ENCODE peak calls at places on chromosomes 1 and 21, in seven cellular contexts. I, Q, Y, N, S, P and B are unnamed samples.

GRCh38 chr1:182283746-182284544 is 107.6 kb downstream of the GLUL start:
- DNase-seq in S (no peak), Y (no peak), P (no peak), Q (no peak), I (no peak), N (no peak), B (no peak)

GRCh38 chr1:163980391-163980790 is 578.6 kb upstream of the PBX1 start:
- DNase-seq in I (no peak), Q (no peak), S (no peak), N (no peak), P (no peak), Y (no peak), B (no peak)

GRCh38 chr1:202279806-202280205 is 61.9 kb downstream of the UBE2T start:
- DNase-seq in N (no peak), S (no peak), Q (no peak), Y (no peak), I (no peak), P (no peak), B (no peak)

GRCh38 chr1:15934211-15935055 is 41.5 kb downstream of the ZBTB17 start:
- DNase-seq in S (no peak), Q (no peak), I (no peak), N (no peak), Y (peak), P (peak), B (no peak)

GRCh38 chr1:40633563-40634376 is 31.7 kb downstream of the RIMS3 start:
- DNase-seq in N (peak), I (no peak), S (peak), Q (no peak), P (peak), Y (no peak), B (no peak)

GRCh38 chr1:180909462-180909976 is 3.2 kb upstream of the KIAA1614 start:
- DNase-seq in N (no peak), Y (no peak), I (peak), Q (no peak), S (no peak), P (no peak), B (no peak)

GRCh38 chr1:83958704-83959103 is 40.2 kb downstream of the TTLL7 start:
- DNase-seq in Y (no peak), P (no peak), Q (no peak), I (no peak), S (no peak), N (no peak), B (no peak)

GRCh38 chr1:29391362-29391880 is 155.1 kb downstream of the PTPRU start:
- DNase-seq in P (no peak), Q (no peak), Y (no peak), S (no peak), I (peak), N (no peak), B (no peak)

GRCh38 chr1:218351617-218352438 is 6.7 kb downstream of the TGFB2 start:
- DNase-seq in Q (peak), N (no peak), P (no peak), Y (no peak), I (peak), S (no peak), B (no peak)

GRCh38 chr1:1600861-1601563 is 1.1 kb upstream of the FNDC10 start:
- DNase-seq in I (no peak), S (no peak), Q (no peak), P (no peak), Y (no peak), N (no peak), B (no peak)

GRCh38 chr1:207077470-207078377 is 10.9 kb upstream of the C4BPB start:
- DNase-seq in S (no peak), N (peak), I (peak), Q (peak), P (no peak), Y (no peak), B (peak)

GRCh38 chr1:3068400-3069361 is at the start of gene PRDM16:
- DNase-seq in P (peak), N (no peak), I (peak), S (peak), Q (peak), Y (no peak), B (no peak)

GRCh38 chr1:112646225-112646624 is 26.6 kb downstream of the CAPZA1 start:
- DNase-seq in Q (no peak), Y (no peak), I (no peak), N (no peak), P (no peak), S (no peak), B (no peak)

GRCh38 chr1:162561616-162562451 is at the start of gene UAP1:
- DNase-seq in P (no peak), S (no peak), Y (peak), N (no peak), Q (no peak), I (peak), B (no peak)

GRCh38 chr1:170593612-170594011 is 61.6 kb downstream of the GORAB start:
- DNase-seq in Q (no peak), Y (no peak), S (no peak), I (no peak), P (no peak), N (no peak), B (no peak)
- H3K4me3 ChIP-seq in Q (peak), Y (peak), S (no peak), I (no peak), P (peak), N (no peak), B (no peak)

GRCh38 chr1:159828916-159829634 is 2.4 kb downstream of the SLAMF8 start:
- DNase-seq in P (no peak), Y (no peak), I (peak), Q (no peak), S (peak), N (peak), B (no peak)

GRCh38 chr1:159827102-159827490 is 423 bp downstream of the SLAMF8 start:
- DNase-seq in P (no peak), S (no peak), I (no peak), Y (no peak), N (no peak), Q (no peak), B (no peak)

GRCh38 chr1:159828176-159828575 is 1.5 kb downstream of the SLAMF8 start:
- DNase-seq in I (no peak), N (no peak), Y (no peak), S (no peak), Q (no peak), P (no peak), B (no peak)

GRCh38 chr1:159826436-159827101 is at the start of gene SLAMF8:
- DNase-seq in Q (no peak), P (no peak), I (no peak), Y (no peak), N (peak), S (peak), B (no peak)

DNA sequence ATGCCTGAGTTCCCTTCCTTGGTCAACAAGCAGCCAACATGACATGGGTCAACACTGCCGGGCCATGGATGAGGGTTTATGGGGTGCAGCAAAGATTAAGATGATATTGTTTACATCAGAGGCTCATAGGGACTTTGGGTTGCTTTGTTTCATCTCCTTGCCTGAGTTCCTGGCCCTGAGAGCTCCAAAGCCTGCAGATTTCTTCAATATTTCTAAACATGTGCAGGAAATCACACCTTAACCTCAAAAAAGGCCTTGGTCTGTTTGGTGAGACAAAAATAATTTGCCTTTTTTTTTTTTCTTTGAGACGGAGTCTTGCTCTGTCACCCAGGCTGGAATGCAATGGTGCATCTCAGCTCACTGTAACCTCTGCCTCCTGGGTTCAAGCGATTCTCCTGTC is 876 bp downstream of the SLAMF8 start:
- DNase-seq in P (no peak), S (no peak), Q (no peak), I (no peak), N (no peak), Y (no peak), B (no peak)
- H3K4me3 ChIP-seq in P (no peak), S (peak), Q (no peak), I (no peak), N (no peak), Y (no peak), B (no peak)

DNA sequence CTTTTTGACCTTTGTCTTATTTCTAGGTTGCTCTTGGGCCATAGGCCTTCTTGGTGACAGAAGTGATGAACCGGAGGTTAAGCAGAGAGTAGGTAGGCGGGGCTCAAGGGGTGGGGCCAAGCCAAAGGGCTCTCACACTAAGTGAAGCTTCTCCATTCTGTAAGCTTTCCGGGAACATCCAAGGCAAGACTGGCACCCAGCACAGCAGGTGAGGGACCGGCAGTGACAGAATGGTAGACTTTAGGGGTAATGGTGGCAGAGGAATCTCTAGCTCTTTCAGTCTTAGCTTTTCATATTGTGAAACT is at the start of gene TNFAIP8L2:
- DNase-seq in I (no peak), Q (no peak), S (peak), Y (no peak), P (no peak), N (peak), B (no peak)
- H3K4me3 ChIP-seq in I (no peak), Q (no peak), S (peak), Y (peak), P (no peak), N (peak), B (no peak)

GRCh38 chr21:41318218-41318617 is 1.6 kb downstream of the FAM3B start:
- DNase-seq in I (no peak), S (no peak), Q (no peak), P (no peak), Y (no peak), N (no peak), B (no peak)
- H3K4me3 ChIP-seq in I (no peak), S (no peak), Q (no peak), P (no peak), Y (no peak), N (no peak), B (no peak)

DNA sequence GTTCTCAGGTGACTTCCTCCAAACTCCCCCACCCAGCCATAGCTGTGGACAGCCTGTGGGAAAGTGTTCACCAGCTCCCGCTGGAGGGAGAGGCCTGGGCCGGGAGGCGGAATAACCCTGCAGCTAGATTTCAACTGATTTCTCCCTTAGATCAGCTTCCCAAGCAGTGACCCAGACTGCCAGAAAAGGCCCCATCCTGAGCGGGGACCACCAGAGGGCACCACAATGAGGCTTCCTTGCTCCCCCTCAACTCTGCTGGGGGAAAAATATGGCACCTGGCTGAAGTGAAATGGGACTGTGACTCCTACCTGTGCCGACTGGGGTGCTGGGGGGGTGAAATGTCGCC is 50.8 kb downstream of the RHBG start:
- DNase-seq in I (peak), Q (no peak), P (no peak), Y (no peak), N (no peak), S (no peak), B (no peak)
- H3K4me3 ChIP-seq in I (peak), Q (no peak), P (no peak), Y (peak), N (peak), S (peak), B (no peak)

DNA sequence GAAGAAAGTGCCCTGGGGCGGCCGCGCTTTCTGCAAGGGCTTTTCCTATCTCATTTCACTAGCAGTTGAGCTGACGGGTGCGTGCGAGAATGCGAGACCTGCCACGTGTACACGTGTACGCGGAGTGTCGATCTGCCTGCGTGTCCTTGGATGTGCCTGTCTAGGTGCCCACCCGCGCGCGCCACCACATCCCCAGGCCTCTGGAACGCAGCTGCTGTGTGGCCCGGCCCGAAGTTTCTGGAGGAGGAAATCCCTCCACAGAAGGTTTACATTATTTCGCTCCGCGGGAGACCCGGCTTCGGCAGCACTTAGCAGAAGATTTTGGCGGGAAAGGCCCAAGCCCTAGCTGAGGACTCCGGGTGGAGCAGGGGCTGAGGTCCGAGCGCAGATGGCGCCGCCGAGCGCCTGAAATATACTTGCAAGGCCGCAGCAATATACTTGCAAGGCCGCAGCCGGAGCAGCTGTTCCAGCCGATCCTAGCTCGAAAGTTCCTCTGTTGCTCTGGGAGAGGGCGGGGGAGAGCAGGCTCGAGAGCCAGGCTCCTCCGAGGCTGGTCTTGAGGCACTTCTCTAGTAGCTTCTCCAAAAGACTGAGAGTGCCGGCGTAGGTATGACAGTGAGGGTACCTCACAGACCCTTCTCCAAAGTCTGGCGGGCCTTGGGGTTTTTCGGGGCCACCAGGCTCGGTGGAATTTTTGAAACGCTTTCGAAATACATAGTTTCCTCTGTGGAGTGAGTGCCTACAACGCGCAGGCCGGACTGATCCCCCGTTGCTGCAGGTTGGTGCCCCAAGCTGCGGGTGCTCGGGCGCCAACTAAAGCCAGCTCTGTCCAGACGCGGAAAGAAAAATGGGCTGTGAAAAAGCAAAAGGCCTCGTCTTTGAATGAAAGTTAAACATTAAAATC is 3.8 kb downstream of the TBX15 start:
- DNase-seq in N (no peak), I (peak), P (no peak), S (no peak), Q (peak), Y (peak), B (no peak)
- H3K4me3 ChIP-seq in N (no peak), I (peak), P (no peak), S (peak), Q (no peak), Y (no peak), B (peak)